ENCODE peak calls at places on chromosomes 16 and 17, in eight cellular contexts. One of them, this sample, is unnamed.

GRCh38 chr17:7060165-7060890 is 16.4 kb upstream of the SLC16A11 start:
- DNase-seq in CD8-positive, alpha-beta T cell: no peak
- DNase-seq in ecto neural progenitor cell: no peak
- DNase-seq in naive thymus-derived CD4-positive, alpha-beta T cell: no peak
- DNase-seq in colonic mucosa: no peak
- DNase-seq in activated naive CD4-positive, alpha-beta T cell treated with anti-CD3 and anti-CD28 coated beads for 36 hours: peak; percentile 70
- DNase-seq in SK-N-SH: no peak
- DNase-seq in HCT116: peak; percentile 96
- DNase-seq in this sample: no peak

GRCh38 chr16:81623365-81624102 is 155.6 kb upstream of the PLCG2 start:
- DNase-seq in naive thymus-derived CD4-positive, alpha-beta T cell: peak; percentile 39
- DNase-seq in SK-N-SH: peak; percentile 59
- DNase-seq in CD8-positive, alpha-beta T cell: peak; percentile 55
- DNase-seq in colonic mucosa: peak; percentile 48
- DNase-seq in HCT116: peak; percentile 53
- DNase-seq in ecto neural progenitor cell: no peak
- DNase-seq in activated naive CD4-positive, alpha-beta T cell treated with anti-CD3 and anti-CD28 coated beads for 36 hours: peak; percentile 83
- DNase-seq in this sample: no peak

GRCh38 chr16:65314246-65315003 is 192.6 kb upstream of the CDH11 start:
- DNase-seq in activated naive CD4-positive, alpha-beta T cell treated with anti-CD3 and anti-CD28 coated beads for 36 hours: no peak
- DNase-seq in ecto neural progenitor cell: no peak
- DNase-seq in CD8-positive, alpha-beta T cell: no peak
- DNase-seq in HCT116: no peak
- DNase-seq in colonic mucosa: no peak
- DNase-seq in SK-N-SH: no peak
- DNase-seq in naive thymus-derived CD4-positive, alpha-beta T cell: no peak
- DNase-seq in this sample: no peak

GRCh38 chr17:42071810-42072209 is 21.4 kb upstream of the C17orf113 start:
- DNase-seq in CD8-positive, alpha-beta T cell: no peak
- DNase-seq in HCT116: no peak
- DNase-seq in activated naive CD4-positive, alpha-beta T cell treated with anti-CD3 and anti-CD28 coated beads for 36 hours: no peak
- DNase-seq in naive thymus-derived CD4-positive, alpha-beta T cell: no peak
- DNase-seq in SK-N-SH: no peak
- DNase-seq in colonic mucosa: no peak
- DNase-seq in ecto neural progenitor cell: no peak
- DNase-seq in this sample: no peak

GRCh38 chr16:62832214-62832613 is 796.0 kb upstream of the CDH8 start:
- DNase-seq in ecto neural progenitor cell: no peak
- DNase-seq in SK-N-SH: no peak
- DNase-seq in colonic mucosa: no peak
- DNase-seq in naive thymus-derived CD4-positive, alpha-beta T cell: no peak
- DNase-seq in HCT116: no peak
- DNase-seq in activated naive CD4-positive, alpha-beta T cell treated with anti-CD3 and anti-CD28 coated beads for 36 hours: no peak
- DNase-seq in CD8-positive, alpha-beta T cell: no peak
- DNase-seq in this sample: no peak

GRCh38 chr17:6507535-6507934 is 48.8 kb downstream of the PITPNM3 start:
- DNase-seq in ecto neural progenitor cell: no peak
- DNase-seq in activated naive CD4-positive, alpha-beta T cell treated with anti-CD3 and anti-CD28 coated beads for 36 hours: no peak
- DNase-seq in colonic mucosa: peak; percentile 39
- DNase-seq in SK-N-SH: no peak
- DNase-seq in CD8-positive, alpha-beta T cell: no peak
- DNase-seq in HCT116: peak; percentile 51
- DNase-seq in naive thymus-derived CD4-positive, alpha-beta T cell: no peak
- DNase-seq in this sample: no peak

GRCh38 chr16:66935319-66936011 is at the start of gene CES2:
- DNase-seq in CD8-positive, alpha-beta T cell: no peak
- DNase-seq in colonic mucosa: peak; percentile 94
- DNase-seq in HCT116: no peak
- DNase-seq in naive thymus-derived CD4-positive, alpha-beta T cell: no peak
- DNase-seq in activated naive CD4-positive, alpha-beta T cell treated with anti-CD3 and anti-CD28 coated beads for 36 hours: no peak
- DNase-seq in SK-N-SH: peak; percentile 71
- DNase-seq in ecto neural progenitor cell: no peak
- DNase-seq in this sample: no peak

GRCh38 chr16:10081201-10081940 is 100.9 kb downstream of the GRIN2A start:
- DNase-seq in SK-N-SH: no peak
- DNase-seq in ecto neural progenitor cell: no peak
- DNase-seq in HCT116: no peak
- DNase-seq in naive thymus-derived CD4-positive, alpha-beta T cell: no peak
- DNase-seq in colonic mucosa: no peak
- DNase-seq in activated naive CD4-positive, alpha-beta T cell treated with anti-CD3 and anti-CD28 coated beads for 36 hours: no peak
- DNase-seq in CD8-positive, alpha-beta T cell: no peak
- DNase-seq in this sample: no peak

GRCh38 chr16:80570106-80570478 is 29.3 kb downstream of the DYNLRB2 start:
- DNase-seq in activated naive CD4-positive, alpha-beta T cell treated with anti-CD3 and anti-CD28 coated beads for 36 hours: no peak
- DNase-seq in colonic mucosa: no peak
- DNase-seq in HCT116: no peak
- DNase-seq in ecto neural progenitor cell: no peak
- DNase-seq in CD8-positive, alpha-beta T cell: no peak
- DNase-seq in SK-N-SH: no peak
- DNase-seq in naive thymus-derived CD4-positive, alpha-beta T cell: no peak
- DNase-seq in this sample: no peak

GRCh38 chr17:19671433-19671832 is 22.9 kb downstream of the ALDH3A2 start:
- DNase-seq in ecto neural progenitor cell: no peak
- DNase-seq in HCT116: no peak
- DNase-seq in SK-N-SH: no peak
- DNase-seq in CD8-positive, alpha-beta T cell: no peak
- DNase-seq in colonic mucosa: no peak
- DNase-seq in activated naive CD4-positive, alpha-beta T cell treated with anti-CD3 and anti-CD28 coated beads for 36 hours: no peak
- DNase-seq in naive thymus-derived CD4-positive, alpha-beta T cell: no peak
- DNase-seq in this sample: no peak

GRCh38 chr16:52649870-52650269 is 102.9 kb upstream of the TOX3 start:
- DNase-seq in colonic mucosa: no peak
- DNase-seq in naive thymus-derived CD4-positive, alpha-beta T cell: no peak
- DNase-seq in SK-N-SH: no peak
- DNase-seq in HCT116: no peak
- DNase-seq in CD8-positive, alpha-beta T cell: no peak
- DNase-seq in ecto neural progenitor cell: no peak
- DNase-seq in activated naive CD4-positive, alpha-beta T cell treated with anti-CD3 and anti-CD28 coated beads for 36 hours: no peak
- DNase-seq in this sample: no peak

GRCh38 chr17:21258593-21258992 is 5.4 kb upstream of the NATD1 start:
- DNase-seq in colonic mucosa: no peak
- DNase-seq in HCT116: no peak
- DNase-seq in ecto neural progenitor cell: no peak
- DNase-seq in SK-N-SH: no peak
- DNase-seq in naive thymus-derived CD4-positive, alpha-beta T cell: no peak
- DNase-seq in activated naive CD4-positive, alpha-beta T cell treated with anti-CD3 and anti-CD28 coated beads for 36 hours: no peak
- DNase-seq in CD8-positive, alpha-beta T cell: peak; percentile 6
- DNase-seq in this sample: no peak

GRCh38 chr16:87675111-87675510 is 72.8 kb downstream of the JPH3 start:
- DNase-seq in activated naive CD4-positive, alpha-beta T cell treated with anti-CD3 and anti-CD28 coated beads for 36 hours: no peak
- DNase-seq in ecto neural progenitor cell: no peak
- DNase-seq in HCT116: no peak
- DNase-seq in colonic mucosa: no peak
- DNase-seq in SK-N-SH: no peak
- DNase-seq in naive thymus-derived CD4-positive, alpha-beta T cell: no peak
- DNase-seq in CD8-positive, alpha-beta T cell: no peak
- DNase-seq in this sample: no peak

GRCh38 chr17:77414811-77415400 is 274.1 kb downstream of the SEC14L1 start:
- DNase-seq in naive thymus-derived CD4-positive, alpha-beta T cell: no peak
- DNase-seq in ecto neural progenitor cell: no peak
- DNase-seq in SK-N-SH: no peak
- DNase-seq in HCT116: no peak
- DNase-seq in activated naive CD4-positive, alpha-beta T cell treated with anti-CD3 and anti-CD28 coated beads for 36 hours: no peak
- DNase-seq in colonic mucosa: no peak
- DNase-seq in CD8-positive, alpha-beta T cell: no peak
- DNase-seq in this sample: no peak

GRCh38 chr17:50207318-50207717 is 5.9 kb upstream of the COL1A1 start:
- DNase-seq in colonic mucosa: no peak
- DNase-seq in naive thymus-derived CD4-positive, alpha-beta T cell: no peak
- DNase-seq in activated naive CD4-positive, alpha-beta T cell treated with anti-CD3 and anti-CD28 coated beads for 36 hours: no peak
- DNase-seq in SK-N-SH: no peak
- DNase-seq in CD8-positive, alpha-beta T cell: peak; percentile 16
- DNase-seq in ecto neural progenitor cell: no peak
- DNase-seq in HCT116: no peak
- DNase-seq in this sample: no peak

GRCh38 chr17:71762526-71762925 is 358.3 kb upstream of the SOX9 start:
- DNase-seq in ecto neural progenitor cell: no peak
- DNase-seq in CD8-positive, alpha-beta T cell: no peak
- DNase-seq in naive thymus-derived CD4-positive, alpha-beta T cell: no peak
- DNase-seq in SK-N-SH: no peak
- DNase-seq in HCT116: no peak
- DNase-seq in activated naive CD4-positive, alpha-beta T cell treated with anti-CD3 and anti-CD28 coated beads for 36 hours: no peak
- DNase-seq in colonic mucosa: no peak
- DNase-seq in this sample: no peak

GRCh38 chr17:76529224-76529642 is 8.3 kb downstream of the CYGB start:
- DNase-seq in colonic mucosa: peak; percentile 71
- DNase-seq in SK-N-SH: peak; percentile 83
- DNase-seq in ecto neural progenitor cell: no peak
- DNase-seq in activated naive CD4-positive, alpha-beta T cell treated with anti-CD3 and anti-CD28 coated beads for 36 hours: no peak
- DNase-seq in CD8-positive, alpha-beta T cell: no peak
- DNase-seq in naive thymus-derived CD4-positive, alpha-beta T cell: no peak
- DNase-seq in HCT116: no peak
- DNase-seq in this sample: no peak

GRCh38 chr17:71580220-71580619 is 540.6 kb upstream of the SOX9 start:
- DNase-seq in HCT116: no peak
- DNase-seq in ecto neural progenitor cell: no peak
- DNase-seq in naive thymus-derived CD4-positive, alpha-beta T cell: no peak
- DNase-seq in colonic mucosa: no peak
- DNase-seq in SK-N-SH: no peak
- DNase-seq in CD8-positive, alpha-beta T cell: no peak
- DNase-seq in activated naive CD4-positive, alpha-beta T cell treated with anti-CD3 and anti-CD28 coated beads for 36 hours: no peak
- DNase-seq in this sample: no peak

GRCh38 chr16:79599256-79599836 is 1.2 kb downstream of the MAF start:
- DNase-seq in colonic mucosa: no peak
- DNase-seq in HCT116: no peak
- DNase-seq in activated naive CD4-positive, alpha-beta T cell treated with anti-CD3 and anti-CD28 coated beads for 36 hours: peak; percentile 13
- DNase-seq in naive thymus-derived CD4-positive, alpha-beta T cell: peak; percentile 19
- DNase-seq in SK-N-SH: peak; percentile 66
- DNase-seq in CD8-positive, alpha-beta T cell: peak; percentile 25
- DNase-seq in ecto neural progenitor cell: peak; percentile 71
- DNase-seq in this sample: no peak

GRCh38 chr17:81231121-81231645 is 7.7 kb downstream of the TEPSIN start:
- DNase-seq in ecto neural progenitor cell: no peak
- DNase-seq in colonic mucosa: no peak
- DNase-seq in activated naive CD4-positive, alpha-beta T cell treated with anti-CD3 and anti-CD28 coated beads for 36 hours: no peak
- DNase-seq in CD8-positive, alpha-beta T cell: no peak
- DNase-seq in naive thymus-derived CD4-positive, alpha-beta T cell: no peak
- DNase-seq in SK-N-SH: no peak
- DNase-seq in HCT116: no peak
- DNase-seq in this sample: no peak

GRCh38 chr17:61209099-61209439 is 190.6 kb upstream of the TBX2 start:
- DNase-seq in HCT116: no peak
- DNase-seq in SK-N-SH: no peak
- DNase-seq in naive thymus-derived CD4-positive, alpha-beta T cell: no peak
- DNase-seq in colonic mucosa: no peak
- DNase-seq in ecto neural progenitor cell: no peak
- DNase-seq in CD8-positive, alpha-beta T cell: no peak
- DNase-seq in activated naive CD4-positive, alpha-beta T cell treated with anti-CD3 and anti-CD28 coated beads for 36 hours: no peak
- DNase-seq in this sample: no peak

GRCh38 chr17:28973414-28973813 is 22.1 kb upstream of the PHF12 start:
- DNase-seq in HCT116: no peak
- DNase-seq in activated naive CD4-positive, alpha-beta T cell treated with anti-CD3 and anti-CD28 coated beads for 36 hours: no peak
- DNase-seq in CD8-positive, alpha-beta T cell: no peak
- DNase-seq in SK-N-SH: peak; percentile 86
- DNase-seq in colonic mucosa: no peak
- DNase-seq in ecto neural progenitor cell: no peak
- DNase-seq in naive thymus-derived CD4-positive, alpha-beta T cell: no peak
- DNase-seq in this sample: no peak

GRCh38 chr17:6570731-6571465 is 14.5 kb upstream of the PITPNM3 start:
- DNase-seq in HCT116: no peak
- DNase-seq in naive thymus-derived CD4-positive, alpha-beta T cell: no peak
- DNase-seq in colonic mucosa: no peak
- DNase-seq in ecto neural progenitor cell: peak; percentile 70
- DNase-seq in activated naive CD4-positive, alpha-beta T cell treated with anti-CD3 and anti-CD28 coated beads for 36 hours: no peak
- DNase-seq in SK-N-SH: no peak
- DNase-seq in CD8-positive, alpha-beta T cell: no peak
- DNase-seq in this sample: no peak

GRCh38 chr17:3879181-3879580 is 13.7 kb downstream of the CAMKK1 start:
- DNase-seq in activated naive CD4-positive, alpha-beta T cell treated with anti-CD3 and anti-CD28 coated beads for 36 hours: no peak
- DNase-seq in naive thymus-derived CD4-positive, alpha-beta T cell: no peak
- DNase-seq in ecto neural progenitor cell: peak; percentile 89
- DNase-seq in CD8-positive, alpha-beta T cell: no peak
- DNase-seq in HCT116: no peak
- DNase-seq in SK-N-SH: peak; percentile 85
- DNase-seq in colonic mucosa: peak; percentile 51
- DNase-seq in this sample: no peak

GRCh38 chr16:30184430-30185140 is 1.2 kb downstream of the CORO1A start:
- DNase-seq in HCT116: no peak
- DNase-seq in naive thymus-derived CD4-positive, alpha-beta T cell: no peak
- DNase-seq in SK-N-SH: peak; percentile 67
- DNase-seq in colonic mucosa: peak; percentile 49
- DNase-seq in activated naive CD4-positive, alpha-beta T cell treated with anti-CD3 and anti-CD28 coated beads for 36 hours: peak; percentile 59
- DNase-seq in CD8-positive, alpha-beta T cell: peak; percentile 58
- DNase-seq in ecto neural progenitor cell: no peak
- DNase-seq in this sample: no peak